ENCODE peak calls at places on chromosomes 5 and 9, in seven cellular contexts. L is progenitor cell of endocrine pancreas, I is body of pancreas, U is GM03348, G is esophagus muscularis mucosa, P is GM04504, A is suprapubic skin. Y is an unnamed sample.

GRCh38 chr5:172556971-172557461 is 84.0 kb upstream of the NEURL1B start:
- DNase-seq in U (no peak), P (no peak), A (no peak), G (no peak), L (no peak), I (peak; percentile 38), Y (no peak)

GRCh38 chr5:124408738-124409453 is 337.5 kb downstream of the ZNF608 start:
- DNase-seq in A (no peak), L (no peak), I (no peak), G (no peak), P (no peak), U (no peak), Y (no peak)

GRCh38 chr5:86664173-86664572 is 46.4 kb downstream of the COX7C start:
- DNase-seq in U (no peak), P (no peak), G (no peak), A (no peak), L (no peak), I (no peak), Y (no peak)

GRCh38 chr5:137414112-137414511 is 85.0 kb downstream of the SPOCK1 start:
- DNase-seq in P (no peak), G (no peak), A (no peak), L (no peak), I (no peak), U (no peak), Y (no peak)

GRCh38 chr9:6827370-6827949 is 69.7 kb downstream of the KDM4C start:
- DNase-seq in A (no peak), G (no peak), I (peak; percentile 20), P (no peak), L (peak; percentile 45), U (peak; percentile 57), Y (no peak)

GRCh38 chr9:107410045-107410819 is 79.3 kb downstream of the KLF4 start:
- DNase-seq in G (no peak), I (no peak), A (no peak), U (no peak), L (no peak), P (no peak), Y (no peak)

GRCh38 chr9:113397077-113397696 is 3.9 kb downstream of the ALAD start:
- DNase-seq in L (no peak), A (no peak), G (no peak), P (no peak), U (no peak), I (no peak), Y (no peak)

GRCh38 chr9:92242779-92243136 is 50.7 kb downstream of the IARS1 start:
- DNase-seq in P (no peak), G (no peak), U (no peak), A (no peak), L (no peak), I (no peak), Y (no peak)

GRCh38 chr5:151037561-151038291 is 17.3 kb downstream of the GPX3 start:
- DNase-seq in I (peak; percentile 43), U (peak; percentile 81), A (no peak), L (no peak), P (peak; percentile 61), G (no peak), Y (no peak)

GRCh38 chr9:31612336-31613030 is 772.0 kb upstream of the ACO1 start:
- DNase-seq in I (no peak), G (no peak), L (no peak), U (no peak), A (no peak), P (no peak), Y (no peak)

GRCh38 chr5:143685416-143685815 is 126.5 kb upstream of the HMHB1 start:
- DNase-seq in U (peak; percentile 32), G (no peak), P (no peak), I (no peak), A (no peak), L (no peak), Y (no peak)

GRCh38 chr5:33120671-33121070 is 320.1 kb upstream of the TARS1 start:
- DNase-seq in G (no peak), L (no peak), A (no peak), P (peak; percentile 54), U (peak; percentile 79), I (no peak), Y (no peak)

GRCh38 chr9:5435912-5436311 is 1.8 kb downstream of the PLGRKT start:
- DNase-seq in L (no peak), U (no peak), A (no peak), G (no peak), P (no peak), I (no peak), Y (no peak)

GRCh38 chr5:39216621-39217020 is 2.7 kb downstream of the FYB1 start:
- DNase-seq in A (no peak), P (no peak), U (no peak), L (no peak), G (no peak), I (no peak), Y (no peak)

GRCh38 chr5:176359658-176360057 is 1.9 kb downstream of the KIAA1191 start:
- DNase-seq in L (no peak), P (no peak), G (no peak), I (no peak), U (no peak), A (no peak), Y (no peak)

GRCh38 chr9:134828892-134829291 is 51.7 kb upstream of the FCN2 start:
- DNase-seq in A (no peak), P (no peak), U (no peak), G (no peak), I (no peak), L (no peak), Y (no peak)

GRCh38 chr9:5557606-5558587 is 47.6 kb downstream of the PDCD1LG2 start:
- DNase-seq in P (no peak), A (no peak), U (peak; percentile 43), I (peak; percentile 37), G (no peak), L (no peak), Y (no peak)

GRCh38 chr5:143979044-143979690 is 167.2 kb downstream of the HMHB1 start:
- DNase-seq in A (no peak), I (no peak), P (no peak), U (no peak), G (no peak), L (no peak), Y (no peak)

GRCh38 chr9:32378993-32379729 is 5.3 kb upstream of the ACO1 start:
- DNase-seq in A (no peak), P (peak; percentile 57), U (peak; percentile 79), G (peak; percentile 66), I (peak; percentile 73), L (no peak), Y (peak; percentile 17)

GRCh38 chr9:14058078-14058688 is 255.8 kb downstream of the NFIB start:
- DNase-seq in G (peak; percentile 88), U (no peak), P (no peak), L (no peak), A (no peak), I (no peak), Y (no peak)

GRCh38 chr5:95022967-95023695 is 261.8 kb downstream of the MCTP1 start:
- DNase-seq in G (no peak), U (no peak), A (no peak), I (peak; percentile 4), P (no peak), L (no peak), Y (peak; percentile 15)

GRCh38 chr5:1315018-1315708 is 20.3 kb upstream of the TERT start:
- DNase-seq in A (no peak), U (no peak), I (no peak), P (no peak), G (no peak), L (no peak), Y (no peak)

GRCh38 chr5:173454381-173454763 is 126.2 kb upstream of the STC2 start:
- DNase-seq in U (no peak), A (no peak), G (no peak), P (peak; percentile 30), I (no peak), L (no peak), Y (no peak)

GRCh38 chr9:136564379-136564988 is 18.6 kb upstream of the NOTCH1 start:
- DNase-seq in I (peak; percentile 78), A (no peak), P (peak; percentile 71), G (no peak), U (peak; percentile 85), L (no peak), Y (no peak)

GRCh38 chr9:85263288-85263687 is 478.5 kb downstream of the AGTPBP1 start:
- DNase-seq in L (no peak), P (no peak), U (no peak), G (no peak), A (no peak), I (no peak), Y (no peak)

GRCh38 chr9:119375892-119376291 is 6.7 kb upstream of the BRINP1 start:
- DNase-seq in U (peak; percentile 33), A (no peak), I (no peak), L (peak; percentile 16), P (no peak), G (peak; percentile 78), Y (no peak)

GRCh38 chr9:114177423-114178064 is 22.2 kb downstream of the COL27A1 start:
- DNase-seq in I (no peak), U (peak; percentile 82), L (no peak), G (no peak), P (peak; percentile 47), A (no peak), Y (no peak)

GRCh38 chr5:3948838-3949237 is 353.2 kb downstream of the IRX1 start:
- DNase-seq in P (no peak), L (no peak), A (no peak), G (no peak), I (no peak), U (no peak), Y (no peak)

GRCh38 chr9:36560813-36561212 is 11.9 kb upstream of the MELK start:
- DNase-seq in L (no peak), U (peak; percentile 41), I (no peak), A (no peak), G (no peak), P (no peak), Y (no peak)

GRCh38 chr5:24642022-24642421 is 2.8 kb downstream of the CDH10 start:
- DNase-seq in G (no peak), A (no peak), U (peak; percentile 17), P (no peak), I (peak; percentile 6), L (no peak), Y (no peak)

GRCh38 chr9:130446111-130446861 is 1.5 kb downstream of the ASS1 start:
- DNase-seq in A (no peak), I (peak; percentile 74), P (peak; percentile 95), L (no peak), G (no peak), U (peak; percentile 94), Y (no peak)

GRCh38 chr5:159448-160172 is 31.7 kb upstream of the LRRC14B start:
- DNase-seq in P (no peak), G (no peak), L (no peak), U (peak; percentile 65), A (peak; percentile 61), I (no peak), Y (no peak)

GRCh38 chr5:110086658-110087388 is 397.1 kb downstream of the MAN2A1 start:
- DNase-seq in I (peak; percentile 31), L (no peak), P (peak; percentile 71), A (peak; percentile 81), U (peak; percentile 50), G (no peak), Y (no peak)

GRCh38 chr9:124854161-124854560 is 901 bp downstream of the WDR38 start:
- DNase-seq in U (no peak), L (no peak), G (no peak), A (no peak), P (no peak), I (no peak), Y (no peak)

GRCh38 chr5:169648725-169649124 is 11.7 kb downstream of the DOCK2 start:
- DNase-seq in P (no peak), U (peak; percentile 46), G (no peak), A (no peak), I (peak; percentile 11), L (no peak), Y (no peak)

GRCh38 chr5:93675458-93676450 is 65.6 kb downstream of the POU5F2 start:
- DNase-seq in A (no peak), L (no peak), U (no peak), P (no peak), G (no peak), I (no peak), Y (no peak)

GRCh38 chr5:28957450-28957849 is 1919.1 kb upstream of the CDH9 start:
- DNase-seq in P (no peak), G (no peak), I (no peak), U (no peak), L (no peak), A (no peak), Y (no peak)

GRCh38 chr5:56233230-56233629 is at the start of gene ANKRD55:
- DNase-seq in U (no peak), G (no peak), A (no peak), I (no peak), P (no peak), L (no peak), Y (peak; percentile 18)